ENCODE peak calls at places on chromosomes 12 and 14, in five cellular contexts. M, T, L, N and Z are unnamed samples.

GRCh38 chr12:15688202-15688736 is 100.9 kb downstream of the EPS8 start:
- DNase-seq in T (no peak), L (peak), N (no peak), M (peak), Z (no peak)

GRCh38 chr12:12263909-12264308 is 2.9 kb downstream of the LRP6 start:
- DNase-seq in L (no peak), T (no peak), N (no peak), M (no peak), Z (no peak)

GRCh38 chr12:3207858-3208257 is 130.7 kb downstream of the TSPAN9 start:
- DNase-seq in N (no peak), T (peak), M (no peak), L (no peak), Z (peak)

GRCh38 chr12:51827925-51828818 is 20.3 kb downstream of the FIGNL2 start:
- DNase-seq in N (no peak), T (no peak), L (no peak), M (peak), Z (no peak)

GRCh38 chr14:65453807-65454480 is 41.4 kb downstream of the FUT8 start:
- DNase-seq in M (no peak), T (no peak), N (no peak), L (no peak), Z (no peak)

GRCh38 chr14:52327374-52328226 is 13.5 kb downstream of the PTGER2 start:
- DNase-seq in T (no peak), M (no peak), N (no peak), L (no peak), Z (no peak)

GRCh38 chr12:69732088-69732487 is 6.6 kb upstream of the RAB3IP start:
- DNase-seq in N (no peak), M (no peak), T (no peak), L (no peak), Z (no peak)

GRCh38 chr12:49667319-49668090 is 39.7 kb downstream of the FMNL3 start:
- DNase-seq in M (no peak), T (no peak), L (no peak), N (no peak), Z (no peak)

GRCh38 chr14:63654346-63654745 is 12.7 kb upstream of the WDR89 start:
- DNase-seq in L (no peak), M (no peak), T (no peak), N (peak), Z (no peak)

GRCh38 chr14:61480704-61481285 is 159.4 kb downstream of the PRKCH start:
- DNase-seq in T (peak), L (no peak), N (no peak), M (no peak), Z (no peak)

GRCh38 chr12:116002890-116003536 is 274.5 kb downstream of the MED13L start:
- DNase-seq in M (no peak), N (no peak), T (no peak), L (no peak), Z (no peak)

GRCh38 chr14:103078420-103078749 is 5.6 kb upstream of the LBHD2 start:
- DNase-seq in N (peak), M (peak), T (peak), L (peak), Z (peak)

GRCh38 chr12:124278389-124279101 is 16.3 kb upstream of the RFLNA start:
- DNase-seq in M (no peak), N (no peak), T (no peak), L (no peak), Z (no peak)

GRCh38 chr14:31541702-31542101 is 19.5 kb upstream of the NUBPL start:
- DNase-seq in T (no peak), N (no peak), M (no peak), L (no peak), Z (no peak)

GRCh38 chr12:58414398-58414871 is 473.1 kb downstream of the ATP23 start:
- DNase-seq in N (peak), M (no peak), L (no peak), T (no peak), Z (no peak)

GRCh38 chr12:106736051-106736957 is 38.2 kb upstream of the RIC8B start:
- DNase-seq in T (no peak), M (no peak), L (no peak), N (no peak), Z (no peak)

GRCh38 chr12:5251092-5251491 is 180.8 kb upstream of the NTF3 start:
- DNase-seq in T (no peak), N (no peak), L (no peak), M (no peak), Z (no peak)

GRCh38 chr12:6827437-6827894 is 741 bp upstream of the P3H3 start:
- DNase-seq in L (peak), T (peak), M (peak), N (no peak), Z (peak)

GRCh38 chr12:97794335-97794734 is 331.7 kb downstream of the RMST start:
- DNase-seq in M (no peak), N (no peak), T (no peak), L (no peak), Z (no peak)

GRCh38 chr14:102502571-102502970 is 7.0 kb downstream of the ANKRD9 start:
- DNase-seq in M (no peak), T (no peak), L (no peak), N (no peak), Z (no peak)

GRCh38 chr12:40618621-40619020 is 73.6 kb upstream of the CNTN1 start:
- DNase-seq in N (no peak), L (no peak), M (no peak), T (no peak), Z (no peak)